ENCODE peak calls at places on chromosomes 3 and 15, in ten cellular contexts. One of them, this sample, is unnamed.

GRCh38 chr3:139759470-139759869 is 81.7 kb upstream of the NMNAT3 start:
- DNase-seq in HTR-8/SVneo: no peak
- DNase-seq in caudate nucleus: no peak
- DNase-seq in astrocyte of the hippocampus: no peak
- DNase-seq in cerebellar cortex: no peak
- DNase-seq in NB4: no peak
- DNase-seq in stimulated activated CD8-positive, alpha-beta memory T cell treated with anti-CD3 and anti-CD28 coated beads, Interleukin-15, amount 100 ng/mL, for 1 hour: no peak
- DNase-seq in HEK293T: no peak
- DNase-seq in thyroid gland: no peak
- DNase-seq in H1: no peak
- DNase-seq in this sample: no peak

GRCh38 chr3:114709102-114709501 is 415.3 kb downstream of the TIGIT start:
- DNase-seq in HTR-8/SVneo: no peak
- DNase-seq in caudate nucleus: no peak
- DNase-seq in astrocyte of the hippocampus: no peak
- DNase-seq in cerebellar cortex: no peak
- DNase-seq in NB4: peak; percentile 13
- DNase-seq in stimulated activated CD8-positive, alpha-beta memory T cell treated with anti-CD3 and anti-CD28 coated beads, Interleukin-15, amount 100 ng/mL, for 1 hour: no peak
- DNase-seq in HEK293T: no peak
- DNase-seq in thyroid gland: no peak
- DNase-seq in H1: no peak
- DNase-seq in this sample: no peak

GRCh38 chr3:182521339-182521738 is 272.0 kb upstream of the ATP11B start:
- DNase-seq in HTR-8/SVneo: no peak
- DNase-seq in caudate nucleus: no peak
- DNase-seq in astrocyte of the hippocampus: no peak
- DNase-seq in cerebellar cortex: no peak
- DNase-seq in NB4: no peak
- DNase-seq in stimulated activated CD8-positive, alpha-beta memory T cell treated with anti-CD3 and anti-CD28 coated beads, Interleukin-15, amount 100 ng/mL, for 1 hour: no peak
- DNase-seq in HEK293T: no peak
- DNase-seq in thyroid gland: no peak
- DNase-seq in H1: no peak
- DNase-seq in this sample: no peak

GRCh38 chr3:157865449-157865862 is 240.8 kb downstream of the SHOX2 start:
- DNase-seq in HTR-8/SVneo: peak; percentile 9
- DNase-seq in caudate nucleus: no peak
- DNase-seq in astrocyte of the hippocampus: no peak
- DNase-seq in cerebellar cortex: peak; percentile 20
- DNase-seq in NB4: peak; percentile 67
- DNase-seq in stimulated activated CD8-positive, alpha-beta memory T cell treated with anti-CD3 and anti-CD28 coated beads, Interleukin-15, amount 100 ng/mL, for 1 hour: no peak
- DNase-seq in HEK293T: peak; percentile 78
- DNase-seq in thyroid gland: no peak
- DNase-seq in H1: peak; percentile 29
- DNase-seq in this sample: no peak

GRCh38 chr3:50616003-50616769 is 765 bp upstream of the MAPKAPK3 start:
- DNase-seq in HTR-8/SVneo: peak; percentile 92
- DNase-seq in caudate nucleus: peak; percentile 74
- DNase-seq in astrocyte of the hippocampus: peak; percentile 92
- DNase-seq in cerebellar cortex: peak; percentile 91
- DNase-seq in NB4: peak; percentile 95
- DNase-seq in stimulated activated CD8-positive, alpha-beta memory T cell treated with anti-CD3 and anti-CD28 coated beads, Interleukin-15, amount 100 ng/mL, for 1 hour: peak; percentile 72
- DNase-seq in HEK293T: peak; percentile 85
- DNase-seq in thyroid gland: peak; percentile 91
- DNase-seq in H1: peak; percentile 71
- DNase-seq in this sample: peak; percentile 81

GRCh38 chr15:64772964-64773363 is 2.4 kb downstream of the RBPMS2 start:
- DNase-seq in HTR-8/SVneo: no peak
- DNase-seq in caudate nucleus: no peak
- DNase-seq in astrocyte of the hippocampus: no peak
- DNase-seq in cerebellar cortex: no peak
- DNase-seq in NB4: no peak
- DNase-seq in stimulated activated CD8-positive, alpha-beta memory T cell treated with anti-CD3 and anti-CD28 coated beads, Interleukin-15, amount 100 ng/mL, for 1 hour: no peak
- DNase-seq in HEK293T: no peak
- DNase-seq in thyroid gland: no peak
- DNase-seq in H1: no peak
- DNase-seq in this sample: no peak

GRCh38 chr3:141499304-141499703 is 12.5 kb downstream of the RASA2 start:
- DNase-seq in HTR-8/SVneo: no peak
- DNase-seq in caudate nucleus: no peak
- DNase-seq in astrocyte of the hippocampus: no peak
- DNase-seq in cerebellar cortex: no peak
- DNase-seq in NB4: no peak
- DNase-seq in stimulated activated CD8-positive, alpha-beta memory T cell treated with anti-CD3 and anti-CD28 coated beads, Interleukin-15, amount 100 ng/mL, for 1 hour: no peak
- DNase-seq in HEK293T: no peak
- DNase-seq in thyroid gland: no peak
- DNase-seq in H1: no peak
- DNase-seq in this sample: no peak

GRCh38 chr3:13060341-13060910 is 12.8 kb downstream of the IQSEC1 start:
- DNase-seq in HTR-8/SVneo: no peak
- DNase-seq in caudate nucleus: no peak
- DNase-seq in astrocyte of the hippocampus: no peak
- DNase-seq in cerebellar cortex: no peak
- DNase-seq in NB4: no peak
- DNase-seq in stimulated activated CD8-positive, alpha-beta memory T cell treated with anti-CD3 and anti-CD28 coated beads, Interleukin-15, amount 100 ng/mL, for 1 hour: no peak
- DNase-seq in HEK293T: no peak
- DNase-seq in thyroid gland: no peak
- DNase-seq in H1: no peak
- DNase-seq in this sample: no peak

GRCh38 chr3:116394365-116394764 is 50.9 kb downstream of the LSAMP start:
- DNase-seq in HTR-8/SVneo: no peak
- DNase-seq in caudate nucleus: no peak
- DNase-seq in astrocyte of the hippocampus: peak; percentile 34
- DNase-seq in cerebellar cortex: no peak
- DNase-seq in NB4: no peak
- DNase-seq in stimulated activated CD8-positive, alpha-beta memory T cell treated with anti-CD3 and anti-CD28 coated beads, Interleukin-15, amount 100 ng/mL, for 1 hour: no peak
- DNase-seq in HEK293T: no peak
- DNase-seq in thyroid gland: no peak
- DNase-seq in H1: no peak
- DNase-seq in this sample: no peak

This sample was measured in myocyte.